ENCODE peak calls at places on chromosomes 13 and 19, in ten cellular contexts. D is T-helper 2 cell, A is AG04450, B is fibroblast of mammary gland, P is HuH-7, H is NCI-H345, Y is progenitor cell of endocrine pancreas, O is T-helper 9 cell, T is left ventricle myocardium inferior, I is DMS 273 treated with DMSO at 0.1 percent for 48 hours. U is an unnamed sample.

GRCh38 chr13:35210234-35210633 is 266.3 kb downstream of the MAB21L1 start:
- DNase-seq in T (no peak), O (no peak), A (no peak), D (no peak), B (peak; percentile 37), P (no peak), H (no peak), I (no peak), Y (no peak), U (no peak)

GRCh38 chr13:35475960-35476943 is at the start of gene MAB21L1:
- DNase-seq in I (peak; percentile 54), O (no peak), H (no peak), T (no peak), P (peak; percentile 53), B (peak; percentile 85), Y (no peak), D (peak; percentile 23), A (no peak), U (peak; percentile 68)

GRCh38 chr13:112320303-112320702 is 55.9 kb upstream of the SPACA7 start:
- DNase-seq in H (no peak), I (no peak), B (no peak), O (no peak), Y (no peak), A (no peak), P (no peak), D (no peak), T (no peak), U (no peak)

GRCh38 chr13:50376895-50377575 is 361.8 kb downstream of the KCNRG start:
- DNase-seq in I (no peak), Y (no peak), D (no peak), O (no peak), T (no peak), A (no peak), H (no peak), P (no peak), B (no peak), U (no peak)

GRCh38 chr19:20858861-20859260 is 64.2 kb upstream of the ZNF85 start:
- DNase-seq in I (no peak), B (no peak), T (no peak), Y (no peak), A (no peak), D (no peak), P (no peak), O (no peak), H (no peak), U (no peak)

GRCh38 chr13:106480511-106480910 is 55.0 kb downstream of the EFNB2 start:
- DNase-seq in A (no peak), D (no peak), I (no peak), Y (no peak), T (no peak), H (no peak), B (no peak), O (no peak), P (no peak), U (no peak)

GRCh38 chr19:12825259-12826131 is 8.9 kb downstream of the RTBDN start:
- DNase-seq in T (no peak), A (no peak), O (no peak), B (no peak), D (peak; percentile 26), P (peak; percentile 76), H (no peak), I (no peak), Y (peak; percentile 56), U (no peak)

GRCh38 chr13:101417043-101417406 is 717 bp upstream of the NALCN start:
- DNase-seq in B (peak; percentile 55), I (no peak), H (peak; percentile 88), O (no peak), D (no peak), A (peak; percentile 26), Y (no peak), P (no peak), T (no peak), U (peak; percentile 67)

GRCh38 chr19:51338563-51339312 is 3.2 kb downstream of the VSIG10L start:
- DNase-seq in I (peak; percentile 61), D (peak; percentile 91), P (peak; percentile 89), A (no peak), O (peak; percentile 83), Y (peak; percentile 88), B (peak; percentile 64), H (no peak), T (peak; percentile 78), U (peak; percentile 24)

GRCh38 chr19:10158485-10158884 is 36.3 kb downstream of the DNMT1 start:
- DNase-seq in P (no peak), I (no peak), O (no peak), B (no peak), H (no peak), A (no peak), T (no peak), Y (no peak), D (no peak), U (no peak)

GRCh38 chr19:39202998-39203355 is 1.1 kb downstream of the SYCN start:
- DNase-seq in Y (no peak), T (no peak), I (no peak), B (no peak), A (no peak), O (no peak), H (no peak), P (no peak), D (no peak), U (no peak)

GRCh38 chr13:104769520-104769919 is 1703.3 kb upstream of the SLC10A2 start:
- DNase-seq in O (no peak), Y (no peak), H (no peak), T (no peak), P (no peak), I (no peak), B (no peak), A (no peak), D (no peak), U (no peak)

GRCh38 chr13:29496241-29496712 is 99.2 kb downstream of the SLC7A1 start:
- DNase-seq in Y (no peak), P (no peak), A (no peak), D (no peak), H (no peak), O (no peak), I (no peak), B (no peak), T (peak; percentile 53), U (no peak)

GRCh38 chr19:29860492-29860891 is 48.7 kb downstream of the CCNE1 start:
- DNase-seq in P (no peak), Y (no peak), D (peak; percentile 26), T (no peak), H (no peak), I (peak; percentile 31), A (no peak), B (no peak), O (no peak), U (no peak)

GRCh38 chr19:12913011-12913561 is 6.0 kb downstream of the SYCE2 start:
- DNase-seq in A (peak; percentile 21), Y (no peak), D (no peak), B (peak; percentile 67), P (no peak), O (no peak), T (peak; percentile 77), I (peak; percentile 97), H (peak; percentile 88), U (peak; percentile 99)

GRCh38 chr19:18322318-18322758 is 538 bp downstream of the LSM4 start:
- DNase-seq in D (peak; percentile 62), P (peak; percentile 59), Y (no peak), B (peak; percentile 70), T (peak; percentile 46), A (no peak), O (no peak), H (no peak), I (peak; percentile 13), U (peak; percentile 18)

GRCh38 chr13:21625366-21625765 is 21.4 kb upstream of the MICU2 start:
- DNase-seq in I (no peak), T (no peak), P (peak; percentile 52), B (peak; percentile 42), O (no peak), D (peak; percentile 42), H (peak; percentile 53), A (no peak), Y (no peak), U (peak; percentile 1)

GRCh38 chr19:43726736-43727592 is 11.1 kb downstream of the IRGC start:
- DNase-seq in A (no peak), B (peak; percentile 12), I (no peak), O (no peak), D (no peak), T (peak; percentile 63), P (no peak), H (no peak), Y (no peak), U (no peak)

GRCh38 chr19:2315818-2316353 is 7.9 kb upstream of the LINGO3 start:
- DNase-seq in Y (peak; percentile 53), D (no peak), H (no peak), B (peak; percentile 61), I (no peak), T (peak; percentile 61), A (no peak), P (peak; percentile 82), O (no peak), U (no peak)

GRCh38 chr13:20873348-20873747 is 29.2 kb downstream of the XPO4 start:
- DNase-seq in P (no peak), D (no peak), H (no peak), T (no peak), B (peak; percentile 76), I (no peak), Y (no peak), A (no peak), O (no peak), U (no peak)

GRCh38 chr19:3614858-3615505 is 8.3 kb upstream of the TBXA2R start:
- DNase-seq in H (no peak), B (no peak), A (no peak), P (no peak), T (no peak), I (no peak), Y (no peak), D (no peak), O (no peak), U (no peak)

GRCh38 chr13:104086759-104087158 is 1020.5 kb upstream of the SLC10A2 start:
- DNase-seq in T (no peak), A (no peak), H (no peak), I (no peak), P (no peak), D (no peak), O (no peak), B (no peak), Y (no peak), U (no peak)

GRCh38 chr13:80524447-80525215 is 183.7 kb upstream of the SPRY2 start:
- DNase-seq in Y (no peak), I (no peak), H (no peak), B (peak; percentile 63), P (no peak), T (no peak), A (no peak), D (no peak), O (no peak), U (no peak)

GRCh38 chr19:14149509-14149994 is 13.2 kb upstream of the ASF1B start:
- DNase-seq in T (peak; percentile 85), A (no peak), P (no peak), B (peak; percentile 24), O (peak; percentile 41), H (no peak), Y (no peak), D (peak; percentile 84), I (no peak), U (no peak)

GRCh38 chr13:36297600-36298338 is at the start of gene CCDC169:
- DNase-seq in T (peak; percentile 63), O (peak; percentile 49), D (peak; percentile 78), H (peak; percentile 51), I (peak; percentile 12), Y (peak; percentile 51), B (peak; percentile 59), A (peak; percentile 10), P (no peak), U (peak; percentile 50)

GRCh38 chr13:70347947-70348620 is 239.8 kb upstream of the KLHL1 start:
- DNase-seq in B (no peak), A (no peak), O (no peak), P (no peak), T (no peak), D (no peak), I (no peak), Y (no peak), H (no peak), U (no peak)

GRCh38 chr19:45496349-45496953 is 396 bp downstream of the RTN2 start:
- DNase-seq in B (no peak), I (no peak), P (peak; percentile 66), H (no peak), A (no peak), D (peak; percentile 49), T (no peak), Y (peak; percentile 66), O (no peak), U (peak; percentile 31)